ENCODE peak calls at places on chromosomes 16 and 17, in four cellular contexts. M, L, D and E are unnamed samples.

GRCh38 chr16:85246473-85246872 is 134.2 kb upstream of the CIBAR2 start:
- DNase-seq in D (no peak), L (no peak), M (no peak), E (no peak)

GRCh38 chr16:27452569-27453475 is 50.8 kb downstream of the IL21R start:
- DNase-seq in M (no peak), D (peak), L (no peak), E (no peak)

GRCh38 chr16:83624436-83625120 is 183.2 kb upstream of the HSBP1 start:
- DNase-seq in M (no peak), D (no peak), L (no peak), E (no peak)

GRCh38 chr16:48447428-48447827 is 62.2 kb upstream of the SIAH1 start:
- DNase-seq in L (no peak), D (no peak), M (no peak), E (no peak)

GRCh38 chr17:50559674-50560184 is 786 bp upstream of the CACNA1G start:
- DNase-seq in L (peak), D (peak), M (peak), E (peak)

GRCh38 chr17:9512323-9513168 is 63.1 kb downstream of the STX8 start:
- DNase-seq in L (peak), M (peak), D (peak), E (peak)

GRCh38 chr17:37488009-37488604 is 1.6 kb upstream of the DUSP14 start:
- DNase-seq in D (peak), M (peak), L (peak), E (peak)

GRCh38 chr16:24497405-24497804 is 42.0 kb upstream of the RBBP6 start:
- DNase-seq in M (no peak), D (peak), L (peak), E (peak)

GRCh38 chr17:27421111-27421510 is 35.1 kb upstream of the KSR1 start:
- DNase-seq in M (no peak), L (no peak), D (no peak), E (no peak)

GRCh38 chr17:66301864-66302741 is at the start of gene PRKCA:
- DNase-seq in L (peak), M (peak), D (peak), E (peak)

GRCh38 chr17:4204676-4205075 is 59.1 kb downstream of the ANKFY1 start:
- DNase-seq in D (no peak), M (peak), L (peak), E (peak)

GRCh38 chr17:2050246-2050866 is 4.5 kb upstream of the HIC1 start:
- DNase-seq in M (no peak), D (peak), L (peak), E (peak)

GRCh38 chr16:11493531-11493929 is 93.2 kb downstream of the LITAF start:
- DNase-seq in D (peak), M (no peak), L (no peak), E (no peak)

GRCh38 chr17:1640329-1641064 is 5.0 kb downstream of the SCARF1 start:
- DNase-seq in L (no peak), M (no peak), D (no peak), E (no peak)

GRCh38 chr16:5056347-5056746 is 9.4 kb downstream of the C16orf89 start:
- DNase-seq in D (peak), L (no peak), M (no peak), E (no peak)

GRCh38 chr17:62791235-62792121 is 16.6 kb downstream of the MARCHF10 start:
- DNase-seq in M (peak), L (peak), D (no peak), E (peak)

GRCh38 chr16:79278506-79278905 is 322.0 kb downstream of the MAF start:
- DNase-seq in M (no peak), D (no peak), L (no peak), E (no peak)

GRCh38 chr16:12896562-12896961 is 4.8 kb upstream of the SHISA9 start:
- DNase-seq in D (peak), L (peak), M (peak), E (peak)

GRCh38 chr16:80198995-80199299 is 341.8 kb upstream of the DYNLRB2 start:
- DNase-seq in D (no peak), M (peak), L (no peak), E (no peak)

GRCh38 chr17:37710344-37710886 is 34.4 kb downstream of the HNF1B start:
- DNase-seq in M (peak), L (peak), D (peak), E (no peak)

GRCh38 chr17:49365667-49366066 is 3.6 kb upstream of the ZNF652 start:
- DNase-seq in L (no peak), D (peak), M (no peak), E (peak)

GRCh38 chr17:34252138-34252889 is 2.8 kb upstream of the CCL2 start:
- DNase-seq in L (peak), M (peak), D (peak), E (peak)

GRCh38 chr16:11080999-11081630 is 136.8 kb downstream of the CLEC16A start:
- DNase-seq in M (no peak), D (no peak), L (no peak), E (no peak)

GRCh38 chr16:66930189-66930588 is 4.0 kb downstream of the CIAO2B start:
- DNase-seq in D (no peak), M (peak), L (peak), E (no peak)

GRCh38 chr16:2713985-2714774 is 5.8 kb downstream of the PRSS27 start:
- DNase-seq in L (no peak), M (no peak), D (no peak), E (no peak)

DNA sequence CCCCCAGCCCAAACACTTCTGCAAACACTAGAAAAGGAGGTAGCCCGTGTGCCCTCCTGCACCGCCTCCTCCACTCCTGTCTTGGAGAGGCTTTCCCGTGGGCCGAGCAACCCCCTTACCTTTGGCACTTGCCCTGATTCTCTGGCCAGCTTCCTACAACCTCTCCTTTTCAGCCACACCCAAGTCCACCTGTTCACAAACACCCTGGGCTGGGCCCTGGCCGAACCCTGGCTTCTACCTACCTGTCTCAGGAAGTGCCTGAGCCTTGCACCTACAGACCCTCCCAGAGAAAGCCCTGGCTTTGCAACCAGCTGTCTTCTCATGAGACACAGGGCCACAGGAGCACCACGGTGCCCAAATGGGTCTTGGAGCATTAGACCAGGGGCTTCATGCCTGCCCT is 2.0 kb upstream of the ANTKMT start:
- DNase-seq in D (no peak), L (no peak), M (no peak), E (no peak)
- H3K9ac ChIP-seq in D (no peak), L (no peak), M (no peak), E (no peak)

GRCh38 chr17:48294989-48295892 is 134.8 kb downstream of the SKAP1 start:
- DNase-seq in M (no peak), L (no peak), D (no peak), E (no peak)
- H3K9ac ChIP-seq in M (no peak), L (no peak), D (no peak), E (no peak)

GRCh38 chr17:43846221-43846712 is 709 bp upstream of the CD300LG start:
- DNase-seq in M (peak), L (peak), D (peak), E (peak)
- H3K9ac ChIP-seq in M (no peak), L (no peak), D (no peak), E (peak)

GRCh38 chr16:50546125-50546524 is 2.1 kb upstream of the NKD1 start:
- DNase-seq in L (no peak), D (no peak), M (no peak), E (no peak)

GRCh38 chr16:50547944-50548658 is at the start of gene NKD1:
- DNase-seq in M (peak), D (peak), L (peak), E (peak)

GRCh38 chr16:50548659-50549560 is 714 bp downstream of the NKD1 start:
- DNase-seq in M (no peak), D (no peak), L (peak), E (peak)

GRCh38 chr16:50549561-50549915 is 1.3 kb downstream of the NKD1 start:
- DNase-seq in L (no peak), D (no peak), M (no peak), E (no peak)

GRCh38 chr16:50547340-50547865 is 793 bp upstream of the NKD1 start:
- DNase-seq in L (peak), M (no peak), D (peak), E (no peak)
- H3K9ac ChIP-seq in L (no peak), M (no peak), D (no peak), E (no peak)

DNA sequence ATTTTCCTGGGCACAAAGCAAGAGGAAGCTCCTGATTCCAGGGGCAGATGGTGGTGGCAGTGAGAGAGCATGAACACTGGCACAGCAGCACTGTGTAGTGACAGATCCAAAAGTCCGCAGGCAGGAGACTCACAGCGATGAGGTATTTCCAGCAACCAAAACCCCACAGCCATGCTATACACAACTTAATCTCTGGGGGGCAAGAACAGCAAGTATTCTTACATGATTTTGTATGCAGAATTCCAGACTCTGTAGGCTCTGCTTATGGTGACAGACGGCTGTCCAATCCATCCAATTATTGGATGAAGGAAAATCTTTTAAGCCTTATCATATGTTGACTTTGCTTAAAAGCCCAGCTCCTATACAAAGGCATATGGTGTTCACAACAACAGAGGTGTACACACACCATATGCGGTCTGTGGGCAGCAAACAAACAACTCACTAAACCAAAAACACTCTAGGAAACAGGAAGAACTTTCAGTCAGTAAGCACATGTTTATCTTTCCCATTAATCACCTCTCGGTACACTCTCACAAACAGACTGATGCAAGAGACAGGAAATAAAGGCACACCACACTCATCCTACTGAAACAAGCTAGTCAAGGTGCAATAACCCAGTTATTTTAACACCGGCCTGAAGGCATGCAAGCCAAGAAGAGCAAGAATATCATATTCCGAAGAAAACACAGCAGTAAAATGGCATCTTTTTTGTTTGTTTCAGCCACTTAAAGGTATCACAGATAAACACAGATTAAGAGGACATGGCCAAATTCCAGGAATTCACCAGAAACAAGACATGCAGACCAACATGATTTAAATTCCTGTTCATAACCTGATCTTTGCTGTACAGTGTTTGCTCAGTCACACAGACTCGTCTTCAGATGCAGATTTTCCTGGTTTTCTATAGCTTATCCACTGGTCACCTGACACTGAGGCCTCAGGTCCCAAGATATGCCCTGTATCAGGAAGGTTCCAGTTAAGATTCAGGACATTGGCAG is 47.8 kb downstream of the ERN1 start:
- DNase-seq in L (peak), M (peak), D (peak), E (peak)
- H3K9ac ChIP-seq in L (no peak), M (no peak), D (no peak), E (peak)